ENCODE peak calls at places on chromosomes 1 and 21, in ten cellular contexts. Y, B, A, X, M, L, D, V, E and K are unnamed samples.

GRCh38 chr1:175479521-175480342 is 263.7 kb downstream of the TNR start:
- DNase-seq in Y (no peak), B (no peak), A (no peak), X (no peak), M (no peak), L (no peak), D (no peak), V (no peak), E (no peak), K (no peak)

GRCh38 chr1:155126494-155127104 is 1.1 kb upstream of the EFNA1 start:
- DNase-seq in Y (peak), B (peak), A (no peak), X (peak), M (peak), L (no peak), D (peak), V (no peak), E (no peak), K (peak)

GRCh38 chr1:29719253-29719652 is 482.9 kb downstream of the PTPRU start:
- DNase-seq in Y (no peak), B (no peak), A (no peak), X (no peak), M (no peak), L (no peak), D (no peak), V (no peak), E (no peak), K (no peak)

GRCh38 chr1:35574655-35575400 is 1.7 kb downstream of the TFAP2E start:
- DNase-seq in Y (no peak), B (peak), A (no peak), X (no peak), M (no peak), L (no peak), D (no peak), V (no peak), E (peak), K (no peak)

GRCh38 chr1:110620250-110620615 is 14.1 kb upstream of the KCNA2 start:
- DNase-seq in Y (no peak), B (no peak), A (no peak), X (no peak), M (no peak), L (no peak), D (peak), V (no peak), E (no peak), K (peak)

GRCh38 chr1:199612976-199613774 is 414.3 kb upstream of the NR5A2 start:
- DNase-seq in Y (no peak), B (no peak), A (no peak), X (no peak), M (no peak), L (no peak), D (no peak), V (no peak), E (no peak), K (peak)

GRCh38 chr1:115280073-115280472 is 58.0 kb downstream of the NGF start:
- DNase-seq in Y (no peak), B (no peak), A (no peak), X (no peak), M (no peak), L (no peak), D (no peak), V (no peak), E (no peak), K (no peak)

GRCh38 chr1:20136249-20136648 is 2.9 kb upstream of the PLA2G2F start:
- DNase-seq in Y (no peak), B (no peak), A (no peak), X (no peak), M (no peak), L (no peak), D (peak), V (no peak), E (no peak), K (no peak)

GRCh38 chr1:172719066-172719627 is 60.2 kb downstream of the FASLG start:
- DNase-seq in Y (no peak), B (no peak), A (no peak), X (no peak), M (no peak), L (no peak), D (no peak), V (no peak), E (no peak), K (no peak)

GRCh38 chr1:2089051-2089450 is 38.8 kb downstream of the PRKCZ start:
- DNase-seq in Y (no peak), B (no peak), A (no peak), X (no peak), M (no peak), L (no peak), D (no peak), V (no peak), E (no peak), K (no peak)

GRCh38 chr1:46394872-46395465 is 852 bp downstream of the FAAH start:
- DNase-seq in Y (no peak), B (no peak), A (no peak), X (no peak), M (no peak), L (no peak), D (no peak), V (no peak), E (no peak), K (no peak)

GRCh38 chr1:81596341-81596740 is 204.4 kb upstream of the ADGRL2 start:
- DNase-seq in Y (no peak), B (no peak), A (no peak), X (no peak), M (peak), L (no peak), D (no peak), V (no peak), E (no peak), K (no peak)

GRCh38 chr1:1304331-1305299 is 3.1 kb downstream of the ACAP3 start:
- DNase-seq in Y (no peak), B (no peak), A (no peak), X (peak), M (peak), L (no peak), D (peak), V (no peak), E (peak), K (no peak)

GRCh38 chr1:1630191-1630964 is 1.6 kb upstream of the MMP23B start:
- DNase-seq in Y (peak), B (peak), A (peak), X (peak), M (peak), L (peak), D (peak), V (peak), E (peak), K (no peak)

GRCh38 chr1:145965119-145965744 is 742 bp downstream of the POLR3GL start:
- DNase-seq in Y (no peak), B (no peak), A (no peak), X (no peak), M (no peak), L (no peak), D (no peak), V (no peak), E (no peak), K (no peak)

GRCh38 chr21:28636988-28637691 is 355.5 kb downstream of the LTN1 start:
- DNase-seq in Y (no peak), B (no peak), A (no peak), X (no peak), M (no peak), L (no peak), D (no peak), V (no peak), E (no peak), K (peak)

GRCh38 chr1:230204852-230205251 is 137.8 kb downstream of the GALNT2 start:
- DNase-seq in Y (no peak), B (peak), A (no peak), X (no peak), M (no peak), L (no peak), D (no peak), V (no peak), E (no peak), K (peak)

GRCh38 chr1:61320575-61320974 is 238.2 kb downstream of the NFIA start:
- DNase-seq in Y (no peak), B (no peak), A (no peak), X (no peak), M (no peak), L (no peak), D (no peak), V (no peak), E (no peak), K (no peak)